ENCODE peak calls at places on chromosomes 13 and 19, in seven cellular contexts. G, Z, B, X, J, U and E are unnamed samples. For H3K27me3 and H3K36me3, the result is how much of the 10 kb centered on the place peaks cover.

GRCh38 chr19:46016426-46017094 is 6.3 kb downstream of the PGLYRP1 start:
- DNase-seq in B (peak), G (peak), U (peak), X (peak), Z (peak), J (peak), E (peak)

GRCh38 chr19:6740589-6741348 is 1.3 kb downstream of the TRIP10 start:
- DNase-seq in J (peak), X (peak), G (peak), U (peak), B (peak), Z (peak), E (peak)

GRCh38 chr13:36006347-36006746 is 124.8 kb downstream of the DCLK1 start:
- DNase-seq in Z (no peak), U (no peak), G (peak), X (no peak), J (no peak), B (no peak), E (no peak)

GRCh38 chr13:33799950-33800592 is 17.9 kb upstream of the RFC3 start:
- DNase-seq in G (peak), Z (no peak), U (peak), B (no peak), X (peak), J (no peak), E (no peak)

GRCh38 chr13:28137556-28137955 is 789 bp upstream of the PAN3 start:
- DNase-seq in G (peak), U (peak), B (no peak), Z (no peak), X (no peak), J (peak), E (no peak)

GRCh38 chr19:30046522-30046921 is 104.5 kb downstream of the URI1 start:
- DNase-seq in X (peak), B (no peak), Z (no peak), G (no peak), J (no peak), U (peak), E (no peak)

GRCh38 chr19:17775991-17776803 is 18.7 kb upstream of the B3GNT3 start:
- DNase-seq in Z (no peak), U (no peak), J (no peak), X (no peak), B (no peak), G (no peak), E (no peak)

GRCh38 chr13:94329754-94330551 is 149.5 kb downstream of the DCT start:
- DNase-seq in Z (no peak), G (peak), X (peak), J (no peak), U (no peak), B (no peak), E (peak)

GRCh38 chr13:51523082-51523518 is 61.2 kb upstream of the WDFY2 start:
- DNase-seq in G (peak), X (peak), B (no peak), U (no peak), Z (no peak), J (no peak), E (peak)

GRCh38 chr13:113029487-113030258 is 60.7 kb downstream of the MCF2L start:
- DNase-seq in G (peak), Z (peak), J (no peak), X (no peak), U (peak), B (peak), E (no peak)

GRCh38 chr19:21586341-21587116 is 81.1 kb downstream of the ZNF429 start:
- DNase-seq in G (no peak), B (peak), U (peak), Z (no peak), J (no peak), X (no peak), E (no peak)

GRCh38 chr13:42762917-42763316 is 18.5 kb upstream of the FAM216B start:
- DNase-seq in U (no peak), G (peak), X (peak), Z (no peak), B (no peak), J (no peak), E (no peak)

GRCh38 chr19:49294401-49294800 is 30.6 kb downstream of the SLC6A16 start:
- DNase-seq in G (no peak), X (no peak), B (no peak), U (no peak), J (no peak), Z (no peak), E (no peak)

GRCh38 chr13:27770809-27771208 is 21.5 kb upstream of the GSX1 start:
- DNase-seq in Z (no peak), U (peak), X (no peak), B (no peak), G (no peak), J (no peak), E (no peak)

GRCh38 chr19:39405930-39406655 is 554 bp upstream of the ZFP36 start:
- DNase-seq in Z (no peak), J (peak), G (no peak), U (no peak), B (no peak), X (no peak), E (no peak)

GRCh38 chr19:37362733-37363132 is 8.2 kb upstream of the ZNF527 start:
- DNase-seq in X (no peak), J (no peak), U (peak), G (peak), B (no peak), Z (no peak), E (no peak)

GRCh38 chr19:295687-296370 is 4.6 kb upstream of the PLPP2 start:
- DNase-seq in X (no peak), G (no peak), Z (no peak), U (no peak), J (no peak), B (peak), E (no peak)

GRCh38 chr13:114059428-114059827 is 73.0 kb downstream of the RASA3 start:
- DNase-seq in G (no peak), J (no peak), Z (no peak), X (no peak), U (no peak), B (peak), E (no peak)

GRCh38 chr19:374183-374885 is 29.7 kb upstream of the MIER2 start:
- DNase-seq in B (no peak), Z (no peak), G (no peak), X (no peak), U (no peak), J (no peak), E (no peak)

GRCh38 chr13:100512422-100512821 is 76.2 kb downstream of the GGACT start:
- DNase-seq in X (peak), U (no peak), J (no peak), B (peak), Z (no peak), G (no peak), E (peak)

GRCh38 chr19:18961767-18962423 is 20.9 kb upstream of the HOMER3 start:
- DNase-seq in J (no peak), X (no peak), B (no peak), G (no peak), Z (peak), U (peak), E (no peak)

GRCh38 chr13:65855276-65855675 is 1374.9 kb downstream of the PCDH9 start:
- DNase-seq in G (peak), J (no peak), X (no peak), U (no peak), B (no peak), Z (no peak), E (no peak)

GRCh38 chr13:50366488-50367174 is 351.4 kb downstream of the KCNRG start:
- DNase-seq in J (no peak), X (no peak), U (no peak), Z (no peak), B (no peak), G (no peak), E (no peak)
- H3K4me3 ChIP-seq in J (no peak), X (no peak), U (no peak), Z (no peak), B (no peak), G (no peak), E (no peak)

DNA sequence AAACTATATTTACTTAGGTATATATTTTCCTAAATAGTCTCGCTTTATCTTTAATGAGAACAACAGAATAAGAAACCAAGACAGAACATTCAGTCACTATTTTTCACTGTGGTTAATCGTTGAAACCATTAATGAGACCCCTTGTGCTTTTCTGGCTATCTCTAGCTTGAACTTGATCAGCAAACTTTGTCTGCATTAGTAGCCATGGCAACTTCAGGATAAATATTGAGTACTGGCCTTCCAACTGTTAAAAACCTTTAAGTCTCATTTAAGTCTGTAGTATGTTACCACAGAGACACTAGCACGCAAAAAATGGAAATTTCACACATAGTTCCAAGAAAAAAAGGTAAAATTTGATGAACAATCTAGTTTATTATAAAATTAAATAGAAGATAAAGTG is 946.0 kb downstream of the SLITRK5 start:
- DNase-seq in Z (no peak), B (no peak), X (no peak), U (no peak), J (no peak), G (no peak), E (no peak)
- H3K27me3 ChIP-seq in Z (under half), B (under half), X (under half), U (under half), J (under half), G (under half), E (under half)

GRCh38 chr19:5086725-5087439 is 118.0 kb downstream of the KDM4B start:
- DNase-seq in J (no peak), B (no peak), X (no peak), Z (no peak), U (peak), G (no peak), E (no peak)

GRCh38 chr19:5089283-5089682 is 120.4 kb downstream of the KDM4B start:
- DNase-seq in U (no peak), X (no peak), J (no peak), G (no peak), Z (no peak), B (no peak), E (no peak)

GRCh38 chr19:5083547-5083965 is 114.6 kb downstream of the KDM4B start:
- DNase-seq in U (peak), Z (no peak), J (peak), X (no peak), G (no peak), B (no peak), E (no peak)

GRCh38 chr19:5085566-5085965 is 116.7 kb downstream of the KDM4B start:
- DNase-seq in G (no peak), Z (no peak), X (no peak), U (no peak), J (no peak), B (no peak), E (no peak)

GRCh38 chr19:5086232-5086631 is 117.3 kb downstream of the KDM4B start:
- DNase-seq in J (no peak), X (no peak), B (no peak), U (no peak), Z (no peak), G (no peak), E (no peak)
- H3K36me3 ChIP-seq in J (under half), X (under half), B (half or more), U (under half), Z (under half), G (under half), E (under half)

GRCh38 chr13:103133551-103133950 is 67.3 kb upstream of the SLC10A2 start:
- DNase-seq in G (no peak), X (no peak), Z (no peak), B (no peak), J (no peak), U (no peak), E (no peak)
- H3K4me3 ChIP-seq in G (no peak), X (no peak), Z (no peak), B (no peak), J (no peak), U (no peak), E (no peak)

GRCh38 chr13:20159646-20160345 is 1.1 kb downstream of the GJA3 start:
- DNase-seq in U (peak), G (peak), J (no peak), Z (no peak), B (no peak), X (peak), E (no peak)
- H3K27me3 ChIP-seq in U (half or more), G (under half), J (half or more), Z (under half), B (half or more), X (under half), E (under half)

GRCh38 chr13:39663508-39663907 is 8.0 kb downstream of the COG6 start:
- DNase-seq in Z (no peak), B (no peak), G (no peak), X (no peak), J (no peak), U (no peak), E (no peak)
- H3K36me3 ChIP-seq in Z (under half), B (under half), G (half or more), X (under half), J (under half), U (under half), E (under half)

DNA sequence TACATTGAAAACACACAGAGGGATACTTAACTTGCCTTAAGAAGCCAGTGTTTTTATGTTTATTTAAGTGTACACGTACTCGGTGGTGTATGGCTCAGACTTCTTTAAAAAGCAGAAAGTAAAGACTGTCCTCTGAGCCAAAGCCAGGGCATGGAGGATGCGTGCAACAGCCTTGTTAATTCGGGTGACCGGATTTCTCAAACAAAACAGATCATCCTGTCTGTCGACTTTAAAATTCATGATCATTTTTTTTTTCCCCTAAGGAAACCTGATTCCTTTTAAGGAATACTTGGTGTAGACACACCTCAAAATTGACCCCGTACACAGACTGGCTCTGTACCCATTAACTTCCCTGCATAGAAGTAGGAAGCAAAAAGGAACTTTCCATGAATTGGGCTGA is 124.7 kb upstream of the RNF113B start:
- DNase-seq in G (peak), B (no peak), Z (no peak), X (peak), J (no peak), U (no peak), E (peak)
- H3K4me3 ChIP-seq in G (no peak), B (no peak), Z (no peak), X (no peak), J (no peak), U (no peak), E (peak)

DNA sequence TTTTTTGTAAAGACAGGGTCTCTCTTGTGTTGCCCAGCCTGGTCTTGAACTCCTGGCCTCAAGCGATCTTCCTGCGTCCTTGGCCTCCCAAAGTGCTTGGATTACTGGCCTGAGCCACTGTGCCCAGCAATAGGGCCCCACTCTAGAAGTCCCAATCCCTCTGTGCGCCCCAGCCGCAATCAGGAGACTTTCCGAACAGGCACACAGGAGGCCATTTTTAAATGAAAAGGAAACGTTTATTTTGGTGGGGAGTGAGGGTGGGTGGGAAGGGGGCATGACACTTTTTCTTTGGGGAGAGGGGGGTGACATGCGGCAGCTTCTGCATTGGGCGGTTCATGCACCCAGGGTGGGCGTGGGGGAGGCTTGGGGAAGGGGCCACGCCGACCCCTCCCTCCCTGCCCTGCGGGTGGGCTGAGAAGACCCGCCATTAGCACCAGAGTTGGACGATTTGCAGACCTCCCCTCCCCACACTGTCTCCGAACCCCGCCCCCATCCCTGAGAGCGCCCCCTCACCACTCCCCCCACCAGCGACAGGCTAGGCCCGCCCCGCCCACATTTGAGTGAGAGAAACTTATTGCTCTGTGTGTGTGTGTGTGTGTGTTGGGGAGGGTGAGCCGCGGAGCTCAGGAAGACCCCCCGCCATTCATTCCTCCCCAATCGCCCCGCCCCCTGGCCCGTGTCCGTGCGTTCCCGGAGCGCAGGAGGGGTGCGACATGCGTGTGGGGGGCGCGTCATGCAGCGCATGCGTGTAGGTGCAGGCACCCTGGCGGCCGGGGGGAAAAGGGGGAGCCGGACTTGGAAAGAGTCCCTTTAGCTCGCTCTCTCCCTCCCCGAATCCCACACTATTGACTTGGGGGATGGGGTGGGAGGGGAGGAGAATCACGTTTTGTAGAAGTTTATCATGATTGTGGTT is 17.2 kb downstream of the KCNC3 start:
- DNase-seq in X (no peak), J (no peak), B (peak), Z (no peak), U (peak), G (no peak), E (peak)
- H3K27me3 ChIP-seq in X (under half), J (under half), B (half or more), Z (under half), U (half or more), G (under half), E (half or more)

GRCh38 chr19:58546131-58546530 is 2.3 kb downstream of the TRIM28 start:
- DNase-seq in X (no peak), U (no peak), B (no peak), J (no peak), G (no peak), Z (no peak), E (no peak)
- H3K36me3 ChIP-seq in X (under half), U (under half), B (under half), J (under half), G (under half), Z (half or more), E (half or more)